ENCODE peak calls at places on chromosomes 3 and 15, in six cellular contexts. C, H, B, U, F and Y are unnamed samples.

GRCh38 chr15:73983211-73983727 is 8.8 kb downstream of the STOML1 start:
- DNase-seq in C (no peak), F (no peak), H (no peak), B (no peak), U (no peak), Y (no peak)

GRCh38 chr3:125351814-125352456 is 23.2 kb downstream of the ZNF148 start:
- DNase-seq in B (peak; percentile 7), H (no peak), U (no peak), F (no peak), C (no peak), Y (no peak)

GRCh38 chr3:150240891-150241290 is 167.2 kb upstream of the TSC22D2 start:
- DNase-seq in F (no peak), H (no peak), C (no peak), B (no peak), U (no peak), Y (no peak)

GRCh38 chr15:87623832-87624231 is 632.7 kb downstream of the NTRK3 start:
- DNase-seq in U (no peak), C (no peak), B (peak; percentile 49), F (no peak), H (peak; percentile 42), Y (no peak)

GRCh38 chr15:72271895-72272212 is 500 bp downstream of the PARP6 start:
- DNase-seq in H (peak; percentile 38), B (peak; percentile 31), F (no peak), C (no peak), U (no peak), Y (no peak)

GRCh38 chr3:56704706-56705105 is 21.6 kb upstream of the TASOR start:
- DNase-seq in U (no peak), H (no peak), F (no peak), C (no peak), B (no peak), Y (no peak)

GRCh38 chr3:39261726-39262125 is 18.1 kb downstream of the CX3CR1 start:
- DNase-seq in H (no peak), B (no peak), C (no peak), U (no peak), F (no peak), Y (no peak)

GRCh38 chr3:119413603-119414280 is 49.7 kb downstream of the TMEM39A start:
- DNase-seq in B (no peak), F (no peak), C (no peak), H (peak; percentile 73), U (no peak), Y (no peak)

GRCh38 chr3:8441969-8442559 is 59.6 kb upstream of the LMCD1 start:
- DNase-seq in B (peak; percentile 36), H (peak; percentile 94), F (no peak), C (peak; percentile 46), U (no peak), Y (peak; percentile 3)

GRCh38 chr15:101641894-101642293 is 10.3 kb downstream of the TM2D3 start:
- DNase-seq in U (peak; percentile 56), C (no peak), H (no peak), F (no peak), B (peak; percentile 72), Y (peak; percentile 78)

GRCh38 chr3:4394048-4394447 is 73.0 kb downstream of the SUMF1 start:
- DNase-seq in C (no peak), H (no peak), U (peak; percentile 3), B (no peak), F (peak; percentile 80), Y (peak; percentile 22)

GRCh38 chr15:31125061-31125460 is 23.5 kb upstream of the TRPM1 start:
- DNase-seq in B (no peak), U (no peak), C (no peak), H (no peak), F (no peak), Y (no peak)

GRCh38 chr15:34588046-34588674 is 4.7 kb upstream of the GOLGA8B start:
- DNase-seq in U (peak; percentile 67), F (peak; percentile 58), H (peak; percentile 78), B (peak; percentile 82), C (peak; percentile 67), Y (peak; percentile 68)

GRCh38 chr3:58047806-58048205 is 39.6 kb downstream of the FLNB start:
- DNase-seq in C (no peak), H (no peak), U (no peak), B (no peak), F (no peak), Y (no peak)

GRCh38 chr3:194849166-194849875 is 163.6 kb downstream of the FAM43A start:
- DNase-seq in H (no peak), B (no peak), U (no peak), C (no peak), F (no peak), Y (no peak)

GRCh38 chr15:78761891-78762385 is 49.3 kb downstream of the ADAMTS7 start:
- DNase-seq in H (no peak), B (no peak), C (no peak), U (no peak), F (no peak), Y (no peak)

GRCh38 chr3:73499787-73500186 is 125.0 kb downstream of the PDZRN3 start:
- DNase-seq in H (no peak), F (no peak), U (no peak), B (no peak), C (no peak), Y (no peak)

GRCh38 chr3:138383715-138384114 is 35.3 kb downstream of the MRAS start:
- DNase-seq in U (no peak), B (no peak), C (no peak), F (no peak), H (peak; percentile 19), Y (no peak)

GRCh38 chr15:101051291-101052030 is 132.3 kb downstream of the LRRK1 start:
- DNase-seq in B (no peak), H (no peak), F (no peak), C (no peak), U (no peak), Y (no peak)

GRCh38 chr3:77686560-77686959 is 646.7 kb downstream of the ROBO2 start:
- DNase-seq in U (no peak), C (no peak), F (no peak), H (no peak), B (no peak), Y (no peak)

GRCh38 chr3:55157736-55158135 is 229.9 kb upstream of the LRTM1 start:
- DNase-seq in B (no peak), F (no peak), U (no peak), C (no peak), H (no peak), Y (no peak)

GRCh38 chr15:58065445-58066041 is at the start of gene ALDH1A2:
- DNase-seq in F (no peak), C (no peak), U (no peak), H (peak; percentile 53), B (no peak), Y (no peak)

GRCh38 chr15:65416845-65417416 is 5.8 kb downstream of the IGDCC4 start:
- DNase-seq in C (no peak), B (no peak), H (peak; percentile 90), U (no peak), F (no peak), Y (no peak)

GRCh38 chr3:14278799-14279705 is 100.4 kb downstream of the LSM3 start:
- DNase-seq in C (no peak), F (no peak), U (no peak), H (peak; percentile 77), B (no peak), Y (no peak)

GRCh38 chr15:98906712-98907083 is 100.9 kb downstream of the PGPEP1L start:
- DNase-seq in F (no peak), U (no peak), H (peak; percentile 24), B (no peak), C (no peak), Y (no peak)

GRCh38 chr3:46646700-46647099 is 34.4 kb downstream of the FAM240A start:
- DNase-seq in H (no peak), B (no peak), U (no peak), F (no peak), C (no peak), Y (no peak)

GRCh38 chr15:75061272-75061671 is 37.9 kb downstream of the PPCDC start:
- DNase-seq in C (no peak), F (peak; percentile 71), B (no peak), U (no peak), H (no peak), Y (no peak)

GRCh38 chr3:121467085-121467484 is 78.7 kb downstream of the POLQ start:
- DNase-seq in U (no peak), F (no peak), H (no peak), C (no peak), B (no peak), Y (no peak)

GRCh38 chr15:41207687-41208448 is 22.7 kb downstream of the EXD1 start:
- DNase-seq in H (peak; percentile 32), B (no peak), F (no peak), C (no peak), U (no peak), Y (no peak)

GRCh38 chr3:156131799-156132198 is 11.4 kb downstream of the KCNAB1 start:
- DNase-seq in F (no peak), B (no peak), C (no peak), U (no peak), H (no peak), Y (no peak)

GRCh38 chr15:38885001-38885400 is 320.4 kb upstream of the RASGRP1 start:
- DNase-seq in C (no peak), B (no peak), U (no peak), H (no peak), F (no peak), Y (no peak)

GRCh38 chr3:171175840-171176239 is 149.3 kb upstream of the SLC2A2 start:
- DNase-seq in F (no peak), H (no peak), U (no peak), B (no peak), C (no peak), Y (no peak)

GRCh38 chr3:94413721-94414106 is 350.9 kb downstream of the NSUN3 start:
- DNase-seq in B (no peak), F (no peak), H (no peak), U (no peak), C (no peak), Y (no peak)

GRCh38 chr3:32703491-32703968 is 18.5 kb downstream of the CNOT10 start:
- DNase-seq in U (no peak), B (no peak), H (no peak), F (no peak), C (no peak), Y (no peak)

GRCh38 chr15:64695571-64695992 is 79.8 kb downstream of the RBPMS2 start:
- DNase-seq in U (no peak), H (no peak), B (peak; percentile 52), C (peak; percentile 63), F (peak; percentile 80), Y (peak; percentile 51)